ENCODE peak calls at places on chromosomes 4 and X, in four cellular contexts. B is fibroblast of the conjunctiva; O is activated CD4-positive, alpha-beta T cell treated with anti-CD3 and anti-CD28 coated beads, Interleukin-2, amount 50 U/mL, for 24 hours; N is CD14-positive monocyte. F is an unnamed sample.

GRCh38 chr4:102350634-102351033 is 5.4 kb upstream of the SLC39A8 start:
- DNase-seq in B (no peak), O (no peak), N (no peak), F (no peak)

GRCh38 chr4:76801621-76802545 is 96.1 kb downstream of the SOWAHB start:
- DNase-seq in B (no peak), O (no peak), N (no peak), F (no peak)

GRCh38 chrX:87572911-87573310 is 55.3 kb downstream of the KLHL4 start:
- DNase-seq in B (peak), O (no peak), N (no peak), F (no peak)

GRCh38 chr4:185004562-185005208 is 13.6 kb upstream of the HELT start:
- DNase-seq in B (no peak), O (no peak), N (no peak), F (no peak)

GRCh38 chr4:186691396-186691795 is 32.3 kb downstream of the FAT1 start:
- DNase-seq in B (no peak), O (no peak), N (no peak), F (no peak)

GRCh38 chr4:27568952-27569319 is 708.3 kb downstream of the STIM2 start:
- DNase-seq in B (no peak), O (no peak), N (no peak), F (no peak)

GRCh38 chrX:30304866-30305265 is 4.3 kb downstream of the NR0B1 start:
- DNase-seq in B (no peak), O (no peak), N (no peak), F (no peak)

GRCh38 chr4:684611-685010 is 4.3 kb downstream of the SLC49A3 start:
- DNase-seq in B (no peak), O (no peak), N (no peak), F (no peak)

GRCh38 chr4:114690571-114690970 is 92.0 kb downstream of the UGT8 start:
- DNase-seq in B (no peak), O (no peak), N (no peak), F (no peak)

GRCh38 chrX:143781103-143781502 is 60.6 kb upstream of the SPANXN2 start:
- DNase-seq in B (peak), O (no peak), N (no peak), F (no peak)

GRCh38 chr4:6245246-6246169 is 24.1 kb upstream of the WFS1 start:
- DNase-seq in B (no peak), O (no peak), N (no peak), F (no peak)

GRCh38 chr4:150323551-150324325 is 245.5 kb downstream of the DCLK2 start:
- DNase-seq in B (no peak), O (no peak), N (no peak), F (no peak)

GRCh38 chr4:154606728-154607723 is 5.4 kb downstream of the FGG start:
- DNase-seq in B (no peak), O (no peak), N (no peak), F (no peak)

GRCh38 chrX:128460835-128461234 is 408.6 kb upstream of the ACTRT1 start:
- DNase-seq in B (no peak), O (no peak), N (no peak), F (no peak)

GRCh38 chr4:74397748-74398426 is 32.9 kb downstream of the EREG start:
- DNase-seq in B (no peak), O (no peak), N (no peak), F (no peak)

GRCh38 chrX:97315939-97316338 is 432.2 kb downstream of the RPA4 start:
- DNase-seq in B (no peak), O (no peak), N (no peak), F (no peak)

GRCh38 chrX:34638116-34638515 is 19.0 kb downstream of the TMEM47 start:
- DNase-seq in B (no peak), O (no peak), N (no peak), F (no peak)

GRCh38 chr4:3442959-3443749 is 1.4 kb downstream of the HGFAC start:
- DNase-seq in B (no peak), O (peak), N (no peak), F (no peak)

GRCh38 chr4:151475338-151475737 is 66.4 kb downstream of the FHIP1A start:
- DNase-seq in B (no peak), O (no peak), N (no peak), F (no peak)

GRCh38 chr4:38982356-38983095 is 49.7 kb downstream of the TMEM156 start:
- DNase-seq in B (no peak), O (no peak), N (no peak), F (no peak)

GRCh38 chrX:55908685-55909212 is 191.2 kb downstream of the RRAGB start:
- DNase-seq in B (no peak), O (no peak), N (no peak), F (no peak)

GRCh38 chrX:132483951-132484350 is 4.9 kb downstream of the MBNL3 start:
- DNase-seq in B (no peak), O (no peak), N (no peak), F (no peak)

GRCh38 chr4:74283614-74284013 is 24.7 kb upstream of the EPGN start:
- DNase-seq in B (no peak), O (no peak), N (no peak), F (peak)

GRCh38 chrX:132651411-132652086 is 162.7 kb upstream of the MBNL3 start:
- DNase-seq in B (no peak), O (no peak), N (no peak), F (no peak)

GRCh38 chr4:78666830-78667258 is 109.3 kb upstream of the BMP2K start:
- DNase-seq in B (no peak), O (no peak), N (no peak), F (no peak)

GRCh38 chr4:107453987-107454386 is 266.0 kb downstream of the PAPSS1 start:
- DNase-seq in B (no peak), O (no peak), N (no peak), F (no peak)

GRCh38 chr4:150230556-150230955 is 152.3 kb downstream of the DCLK2 start:
- DNase-seq in B (no peak), O (no peak), N (no peak), F (no peak)

GRCh38 chr4:41998019-41998418 is 7.7 kb downstream of the SLC30A9 start:
- DNase-seq in B (no peak), O (no peak), N (no peak), F (no peak)